ENCODE peak calls at places on chromosomes 6 and 20, in eight cellular contexts. E, R, O, I, F, H, T and W are unnamed samples.

GRCh38 chr6:19896580-19897010 is 59.4 kb downstream of the ID4 start:
- DNase-seq in O (no peak), E (no peak), I (no peak), T (no peak), F (no peak), H (no peak), R (no peak), W (no peak)

GRCh38 chr20:21424846-21425245 is 27.5 kb upstream of the NKX2-4 start:
- DNase-seq in E (no peak), I (no peak), H (no peak), O (no peak), R (no peak), F (no peak), T (no peak), W (no peak)

GRCh38 chr6:41720783-41721182 is 14.6 kb downstream of the TFEB start:
- DNase-seq in I (no peak), T (no peak), O (no peak), H (no peak), F (no peak), R (no peak), E (no peak), W (no peak)

GRCh38 chr6:70103798-70104197 is 199.1 kb downstream of the COL9A1 start:
- DNase-seq in R (no peak), E (no peak), H (no peak), O (no peak), I (no peak), T (no peak), F (peak; percentile 24), W (no peak)

GRCh38 chr6:71349395-71349794 is 60.8 kb downstream of the OGFRL1 start:
- DNase-seq in I (peak; percentile 74), F (peak; percentile 37), O (no peak), R (no peak), H (no peak), T (no peak), E (no peak), W (no peak)

GRCh38 chr6:57305112-57305511 is 12.3 kb upstream of the PRIM2 start:
- DNase-seq in E (no peak), T (no peak), H (no peak), F (no peak), R (peak; percentile 66), I (no peak), O (no peak), W (no peak)

GRCh38 chr6:71082033-71082620 is 125.3 kb upstream of the B3GAT2 start:
- DNase-seq in I (peak; percentile 52), O (no peak), T (no peak), F (no peak), H (no peak), E (no peak), R (peak; percentile 7), W (no peak)

GRCh38 chr6:100673641-100674040 is 207.5 kb downstream of the ASCC3 start:
- DNase-seq in E (no peak), T (no peak), O (no peak), R (no peak), H (no peak), I (no peak), F (no peak), W (no peak)

GRCh38 chr6:146901940-146902816 is 302.0 kb upstream of the STXBP5 start:
- DNase-seq in H (no peak), R (no peak), F (no peak), T (no peak), E (no peak), I (peak; percentile 61), O (no peak), W (no peak)

GRCh38 chr6:2630362-2630761 is 120.4 kb downstream of the MYLK4 start:
- DNase-seq in O (no peak), R (peak; percentile 49), H (no peak), T (peak; percentile 28), I (peak; percentile 98), F (no peak), E (no peak), W (no peak)

GRCh38 chr6:24720131-24720603 is 1.2 kb upstream of the C6orf62 start:
- DNase-seq in E (no peak), R (no peak), T (no peak), H (peak; percentile 30), O (peak; percentile 62), F (peak; percentile 86), I (peak; percentile 66), W (peak; percentile 80)

GRCh38 chr6:138546733-138547185 is 47.5 kb upstream of the NHSL1 start:
- DNase-seq in H (no peak), F (peak; percentile 26), O (no peak), R (no peak), E (no peak), T (no peak), I (peak; percentile 74), W (peak; percentile 1)

GRCh38 chr6:52839124-52840055 is 1.2 kb downstream of the GSTA5 start:
- DNase-seq in O (peak; percentile 8), F (peak; percentile 46), E (no peak), T (peak; percentile 51), R (peak; percentile 41), I (peak; percentile 75), H (peak; percentile 82), W (peak; percentile 38)

GRCh38 chr6:108556864-108557493 is 3.7 kb upstream of the FOXO3 start:
- DNase-seq in E (no peak), H (no peak), I (no peak), O (no peak), F (no peak), T (no peak), R (no peak), W (no peak)

GRCh38 chr6:64411226-64411625 is 775.6 kb downstream of the PHF3 start:
- DNase-seq in H (no peak), F (no peak), I (no peak), T (no peak), R (no peak), E (no peak), O (no peak), W (no peak)

GRCh38 chr6:106514281-106514885 is 114.9 kb downstream of the RTN4IP1 start:
- DNase-seq in R (no peak), E (no peak), O (no peak), F (no peak), I (no peak), T (no peak), H (no peak), W (no peak)

GRCh38 chr6:110944681-110945151 is 13.8 kb upstream of the GTF3C6 start:
- DNase-seq in I (peak; percentile 94), F (peak; percentile 93), T (no peak), R (peak; percentile 81), O (no peak), E (no peak), H (no peak), W (peak; percentile 21)

GRCh38 chr20:39112196-39112743 is 150.1 kb downstream of the DHX35 start:
- DNase-seq in T (peak; percentile 23), E (peak; percentile 50), H (peak; percentile 84), I (peak; percentile 49), R (peak; percentile 3), F (peak; percentile 59), O (no peak), W (peak; percentile 3)

GRCh38 chr6:1181939-1182338 is 130.0 kb upstream of the FOXQ1 start:
- DNase-seq in R (no peak), E (no peak), I (no peak), H (no peak), O (no peak), F (no peak), T (no peak), W (no peak)

GRCh38 chr20:19812056-19812455 is 54.0 kb downstream of the RIN2 start:
- DNase-seq in H (no peak), O (no peak), E (no peak), I (peak; percentile 25), R (no peak), F (no peak), T (no peak), W (no peak)

GRCh38 chr6:39322306-39322850 is at the start of gene KCNK16:
- DNase-seq in F (no peak), E (no peak), O (no peak), H (no peak), R (no peak), T (no peak), I (no peak), W (no peak)

GRCh38 chr6:112298816-112299281 is 44.5 kb upstream of the LAMA4 start:
- DNase-seq in O (no peak), E (no peak), I (peak; percentile 93), H (no peak), R (peak; percentile 73), T (no peak), F (no peak), W (no peak)

GRCh38 chr6:105545206-105545920 is 142.5 kb upstream of the PREP start:
- DNase-seq in H (no peak), F (no peak), O (no peak), I (peak; percentile 12), T (no peak), E (no peak), R (peak; percentile 38), W (no peak)

GRCh38 chr6:34771727-34772126 is 14.4 kb downstream of the SNRPC start:
- DNase-seq in E (no peak), O (no peak), T (no peak), I (peak; percentile 67), F (no peak), R (no peak), H (no peak), W (no peak)

GRCh38 chr6:124984668-124985338 is 22.6 kb downstream of the RNF217 start:
- DNase-seq in T (no peak), I (peak; percentile 58), O (no peak), E (no peak), H (no peak), F (no peak), R (no peak), W (no peak)

GRCh38 chr6:57822896-57823358 is 505.5 kb downstream of the PRIM2 start:
- DNase-seq in E (no peak), H (peak; percentile 59), R (no peak), F (no peak), O (no peak), T (no peak), I (peak; percentile 86), W (no peak)

GRCh38 chr6:13212538-13212937 is 115.8 kb downstream of the TBC1D7 start:
- DNase-seq in R (no peak), E (no peak), T (no peak), H (no peak), F (no peak), O (no peak), I (no peak), W (no peak)